ENCODE peak calls at places on chromosomes 6 and 20, in ten cellular contexts. V, F, U, K, A, X, Z, L, B and T are unnamed samples.

GRCh38 chr20:34980543-34981213 is 25.0 kb downstream of the MYH7B start:
- DNase-seq in V (no peak), F (peak; percentile 33), U (no peak), K (no peak), A (no peak), X (no peak), Z (peak; percentile 55), L (no peak), B (peak; percentile 13), T (no peak)

GRCh38 chr20:35448788-35449373 is 6.5 kb upstream of the CEP250 start:
- DNase-seq in V (no peak), F (no peak), U (no peak), K (no peak), A (no peak), X (no peak), Z (no peak), L (no peak), B (no peak), T (no peak)

GRCh38 chr20:50279988-50280850 is 89.6 kb downstream of the CEBPB start:
- DNase-seq in V (no peak), F (no peak), U (no peak), K (no peak), A (no peak), X (no peak), Z (peak; percentile 11), L (no peak), B (no peak), T (no peak)

GRCh38 chr6:65633516-65633915 is 73.5 kb downstream of the EYS start:
- DNase-seq in V (no peak), F (peak; percentile 65), U (no peak), K (no peak), A (no peak), X (no peak), Z (no peak), L (no peak), B (no peak), T (no peak)

GRCh38 chr6:116369540-116370327 is 1.0 kb upstream of the DSE start:
- DNase-seq in V (no peak), F (no peak), U (no peak), K (no peak), A (no peak), X (no peak), Z (no peak), L (no peak), B (no peak), T (no peak)

GRCh38 chr6:169335301-169335700 is 81.7 kb upstream of the THBS2 start:
- DNase-seq in V (no peak), F (no peak), U (no peak), K (no peak), A (no peak), X (no peak), Z (no peak), L (no peak), B (no peak), T (no peak)

GRCh38 chr6:138007014-138007472 is 100.2 kb downstream of the PERP start:
- DNase-seq in V (no peak), F (peak; percentile 31), U (no peak), K (no peak), A (peak; percentile 27), X (peak; percentile 30), Z (no peak), L (no peak), B (peak; percentile 48), T (peak; percentile 14)

GRCh38 chr6:14966902-14967711 is 278.8 kb upstream of the JARID2 start:
- DNase-seq in V (no peak), F (no peak), U (no peak), K (no peak), A (no peak), X (no peak), Z (no peak), L (no peak), B (no peak), T (no peak)

GRCh38 chr6:137188855-137189254 is 15.4 kb upstream of the IL22RA2 start:
- DNase-seq in V (no peak), F (peak; percentile 16), U (no peak), K (no peak), A (no peak), X (peak; percentile 7), Z (no peak), L (no peak), B (peak; percentile 56), T (no peak)

GRCh38 chr6:138979365-138979764 is 8.7 kb downstream of the REPS1 start:
- DNase-seq in V (no peak), F (no peak), U (no peak), K (no peak), A (no peak), X (no peak), Z (no peak), L (no peak), B (peak; percentile 55), T (no peak)

GRCh38 chr6:42774201-42774600 is 7.7 kb upstream of the BICRAL start:
- DNase-seq in V (no peak), F (no peak), U (no peak), K (no peak), A (no peak), X (no peak), Z (no peak), L (no peak), B (no peak), T (no peak)

GRCh38 chr6:21914121-21914973 is 320.8 kb downstream of the SOX4 start:
- DNase-seq in V (no peak), F (peak; percentile 18), U (peak; percentile 79), K (no peak), A (peak; percentile 84), X (no peak), Z (no peak), L (no peak), B (peak; percentile 46), T (no peak)

GRCh38 chr6:73873081-73873480 is 177.1 kb downstream of the CD109 start:
- DNase-seq in V (peak; percentile 75), F (peak; percentile 16), U (no peak), K (no peak), A (no peak), X (no peak), Z (no peak), L (no peak), B (peak; percentile 13), T (no peak)

GRCh38 chr6:31547727-31548422 is 467 bp downstream of the NFKBIL1 start:
- DNase-seq in V (no peak), F (no peak), U (peak; percentile 72), K (no peak), A (no peak), X (no peak), Z (peak; percentile 81), L (no peak), B (no peak), T (no peak)

GRCh38 chr6:31545291-31545690 is 1.1 kb downstream of the ATP6V1G2 start:
- DNase-seq in V (no peak), F (no peak), U (no peak), K (no peak), A (no peak), X (no peak), Z (peak; percentile 61), L (no peak), B (no peak), T (no peak)

GRCh38 chr6:31546339-31546961 is at the start of gene ATP6V1G2:
- DNase-seq in V (peak; percentile 62), F (peak; percentile 97), U (peak; percentile 92), K (peak; percentile 94), A (peak; percentile 89), X (peak; percentile 93), Z (peak; percentile 94), L (peak; percentile 57), B (peak; percentile 91), T (peak; percentile 79)

GRCh38 chr6:31546962-31547726 is at the start of gene NFKBIL1:
- DNase-seq in V (peak; percentile 90), F (peak; percentile 99), U (peak; percentile 95), K (peak; percentile 98), A (peak; percentile 94), X (peak; percentile 94), Z (peak; percentile 94), L (peak; percentile 78), B (peak; percentile 98), T (peak; percentile 86)

DNA sequence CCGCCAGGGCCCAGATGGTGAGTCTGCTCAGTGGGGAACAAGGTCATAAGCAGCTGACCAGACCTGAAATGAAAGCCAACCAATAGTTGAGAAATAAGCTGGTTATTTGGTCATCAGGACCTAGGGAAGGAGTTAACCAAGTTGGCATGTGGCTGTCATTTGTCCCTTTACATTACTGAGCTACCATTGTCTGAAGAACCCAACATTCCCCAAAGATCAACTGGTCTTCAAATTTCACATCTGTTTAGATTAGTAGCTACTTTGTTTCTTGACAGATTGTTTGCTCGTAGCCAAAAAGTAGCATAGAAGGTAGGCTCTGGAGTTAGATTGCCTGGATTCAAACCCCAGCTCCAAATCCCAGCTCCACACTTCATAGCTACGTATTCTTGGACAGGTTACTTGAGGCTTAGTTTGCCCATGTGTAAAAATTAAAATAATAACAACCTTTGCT is 1.0 kb downstream of the NFKBIL1 start:
- DNase-seq in V (no peak), F (no peak), U (no peak), K (no peak), A (no peak), X (no peak), Z (no peak), L (no peak), B (no peak), T (no peak)
- H3K4me3 ChIP-seq in V (peak overlapping the region; percentile 50), F (peak overlapping the region; percentile 63), U (peak overlapping the region; percentile 60), K (peak overlapping the region; percentile 48), A (no peak overlapping the region), X (peak overlapping the region; percentile 56), Z (peak overlapping the region; percentile 41), L (peak overlapping the region; percentile 65), B (peak overlapping the region; percentile 41), T (peak overlapping the region; percentile 44)

GRCh38 chr6:97978855-97979271 is 695.8 kb upstream of the MMS22L start:
- DNase-seq in V (no peak), F (no peak), U (no peak), K (no peak), A (no peak), X (no peak), Z (peak; percentile 51), L (no peak), B (no peak), T (no peak)
- TF ChIP-seq CTCF in V (no peak), F (no peak), U (no peak), K (no peak), A (no peak), X (no peak), Z (no peak), L (peak; percentile 21), B (no peak), T (no peak)

GRCh38 chr6:24283043-24283985 is 74.5 kb downstream of the DCDC2 start:
- DNase-seq in V (peak; percentile 6), F (peak; percentile 72), U (no peak), K (peak; percentile 65), A (peak; percentile 79), X (peak; percentile 91), Z (peak; percentile 39), L (peak; percentile 92), B (peak; percentile 71), T (peak; percentile 88)
- H3K4me3 ChIP-seq in V (no peak overlapping the region), F (peak overlapping the region; percentile 21), U (no peak overlapping the region), K (peak overlapping the region; percentile 26), A (no peak overlapping the region), X (no peak overlapping the region), Z (no peak overlapping the region), L (peak overlapping the region; percentile 27), B (no peak overlapping the region), T (no peak overlapping the region)

DNA sequence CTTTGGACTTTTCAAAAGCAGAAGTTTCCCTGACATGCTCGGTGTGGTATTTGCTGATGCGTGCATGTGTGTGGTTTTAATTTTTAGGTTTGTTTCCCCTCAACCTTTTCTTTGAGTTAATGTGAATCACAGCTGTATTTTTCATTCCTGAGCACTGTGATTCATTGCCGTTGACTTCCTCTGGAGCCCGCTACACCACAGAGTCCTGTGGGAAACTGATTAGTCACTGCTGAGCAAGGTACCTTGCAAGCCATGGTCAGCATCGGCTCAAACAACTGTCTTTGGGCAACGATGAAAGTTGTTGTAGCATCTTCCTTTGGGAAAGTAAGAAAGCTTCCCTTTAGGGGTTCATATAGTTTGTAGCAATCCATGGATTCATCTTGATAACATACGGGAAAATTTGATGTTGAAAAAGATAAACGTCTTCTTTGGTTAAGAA is 57.5 kb downstream of the RIN2 start:
- DNase-seq in V (peak; percentile 98), F (peak; percentile 91), U (no peak), K (no peak), A (peak; percentile 98), X (no peak), Z (no peak), L (peak; percentile 96), B (peak; percentile 99), T (peak; percentile 98)
- TF ChIP-seq CTCF in V (no peak), F (no peak), U (no peak), K (no peak), A (no peak), X (peak; percentile 23), Z (no peak), L (no peak), B (no peak), T (peak; percentile 31)